ENCODE peak calls at places on chromosome 12, in nine cellular contexts. I is GM12878, S is fibroblast of lung, J is AG10803, W is cardiac muscle cell, E is AG04450, C is lung, Q is GM12865, M is Peyer's patch. X is an unnamed sample.
A peak's percentile ranks its signal among the peaks of the same experiment; 100 is the strongest.

GRCh38 chr12:94167071-94167806 is 18.9 kb downstream of the PLXNC1 start:
- DNase-seq in I (no peak), S (no peak), J (no peak), W (no peak), E (no peak), C (no peak), Q (no peak), M (no peak), X (no peak)

GRCh38 chr12:46664771-46665287 is 161.0 kb downstream of the SLC38A4 start:
- DNase-seq in I (peak; percentile 7), S (peak; percentile 92), J (peak; percentile 84), W (peak; percentile 83), E (peak; percentile 83), C (no peak), Q (peak; percentile 55), M (no peak), X (peak; percentile 71)

GRCh38 chr12:2958432-2959193 is 584 bp upstream of the TEAD4 start:
- DNase-seq in I (no peak), S (peak; percentile 71), J (peak; percentile 77), W (peak; percentile 79), E (peak; percentile 36), C (peak; percentile 70), Q (peak; percentile 18), M (no peak), X (no peak)

GRCh38 chr12:7479784-7480183 is 23.8 kb downstream of the CD163 start:
- DNase-seq in I (no peak), S (no peak), J (peak; percentile 45), W (no peak), E (no peak), C (no peak), Q (no peak), M (no peak), X (no peak)

GRCh38 chr12:57236224-57236924 is 6.9 kb downstream of the SHMT2 start:
- DNase-seq in I (no peak), S (no peak), J (no peak), W (no peak), E (no peak), C (no peak), Q (no peak), M (no peak), X (no peak)

GRCh38 chr12:117321572-117321971 is 39.9 kb downstream of the NOS1 start:
- DNase-seq in I (no peak), S (no peak), J (peak; percentile 15), W (no peak), E (no peak), C (no peak), Q (no peak), M (no peak), X (no peak)

GRCh38 chr12:110689002-110689600 is at the start of gene HVCN1:
- DNase-seq in I (no peak), S (peak; percentile 22), J (no peak), W (peak; percentile 55), E (no peak), C (peak; percentile 40), Q (peak; percentile 70), M (peak; percentile 77), X (no peak)

GRCh38 chr12:114168061-114168460 is 201.9 kb upstream of the RBM19 start:
- DNase-seq in I (no peak), S (peak; percentile 4), J (peak; percentile 69), W (peak; percentile 52), E (peak; percentile 1), C (no peak), Q (no peak), M (no peak), X (no peak)

GRCh38 chr12:50642755-50643154 is 121.1 kb upstream of the ATF1 start:
- DNase-seq in I (no peak), S (no peak), J (no peak), W (no peak), E (no peak), C (no peak), Q (no peak), M (no peak), X (no peak)

GRCh38 chr12:87157791-87158190 is 871.4 kb downstream of the C12orf50 start:
- DNase-seq in I (no peak), S (peak; percentile 98), J (peak; percentile 90), W (peak; percentile 97), E (peak; percentile 86), C (no peak), Q (no peak), M (no peak), X (peak; percentile 88)

GRCh38 chr12:47775100-47775911 is 2.3 kb downstream of the SLC48A1 start:
- DNase-seq in I (no peak), S (peak; percentile 23), J (peak; percentile 50), W (peak; percentile 73), E (no peak), C (no peak), Q (peak; percentile 23), M (no peak), X (no peak)

GRCh38 chr12:91023326-91024004 is 18.7 kb upstream of the EPYC start:
- DNase-seq in I (no peak), S (peak; percentile 93), J (peak; percentile 79), W (peak; percentile 57), E (peak; percentile 57), C (no peak), Q (peak; percentile 6), M (no peak), X (peak; percentile 73)

GRCh38 chr12:113259499-113259953 is 38.3 kb downstream of the TPCN1 start:
- DNase-seq in I (no peak), S (no peak), J (peak; percentile 74), W (peak; percentile 67), E (no peak), C (peak; percentile 53), Q (no peak), M (peak; percentile 21), X (no peak)

GRCh38 chr12:3000548-3001275 is 41.5 kb downstream of the TEAD4 start:
- DNase-seq in I (no peak), S (no peak), J (no peak), W (no peak), E (no peak), C (no peak), Q (peak; percentile 14), M (no peak), X (no peak)

GRCh38 chr12:114393569-114393968 is 12.4 kb downstream of the TBX5 start:
- DNase-seq in I (no peak), S (no peak), J (no peak), W (no peak), E (no peak), C (no peak), Q (no peak), M (no peak), X (no peak)

GRCh38 chr12:114990396-114990795 is 306.4 kb upstream of the TBX3 start:
- DNase-seq in I (no peak), S (no peak), J (no peak), W (no peak), E (no peak), C (no peak), Q (no peak), M (no peak), X (no peak)

GRCh38 chr12:58967551-58967950 is 47.2 kb upstream of the LRIG3 start:
- DNase-seq in I (no peak), S (peak; percentile 26), J (peak; percentile 38), W (peak; percentile 25), E (no peak), C (no peak), Q (no peak), M (no peak), X (no peak)

GRCh38 chr12:106048016-106048415 is 90.7 kb downstream of the NUAK1 start:
- DNase-seq in I (no peak), S (no peak), J (no peak), W (no peak), E (no peak), C (no peak), Q (no peak), M (no peak), X (no peak)

GRCh38 chr12:53843545-53843944 is 91.8 kb upstream of the CISTR start:
- DNase-seq in I (no peak), S (no peak), J (no peak), W (no peak), E (no peak), C (no peak), Q (no peak), M (no peak), X (no peak)

GRCh38 chr12:68538722-68539614 is 71.7 kb upstream of the RAP1B start:
- DNase-seq in I (peak; percentile 59), S (peak; percentile 85), J (peak; percentile 67), W (peak; percentile 89), E (no peak), C (peak; percentile 65), Q (peak; percentile 56), M (peak; percentile 43), X (peak; percentile 73)

GRCh38 chr12:9869307-9870161 is at the start of gene CLEC2B:
- DNase-seq in I (peak; percentile 40), S (peak; percentile 78), J (peak; percentile 92), W (peak; percentile 85), E (peak; percentile 56), C (no peak), Q (peak; percentile 74), M (no peak), X (peak; percentile 34)
- H3K4me3 ChIP-seq in I (peak within 1 kb of the TSS; percentile 58), S (peak within 1 kb of the TSS; percentile 56), J (peak within 1 kb of the TSS; percentile 59), W (no peak within 1 kb of the TSS), E (peak within 1 kb of the TSS; percentile 54), C (no peak within 1 kb of the TSS), Q (peak within 1 kb of the TSS; percentile 85), M (peak within 1 kb of the TSS; percentile 48), X (peak within 1 kb of the TSS; percentile 33)

GRCh38 chr12:131231194-131231980 is 277.7 kb downstream of the ADGRD1 start:
- DNase-seq in I (no peak), S (no peak), J (no peak), W (no peak), E (no peak), C (no peak), Q (no peak), M (no peak), X (no peak)
- TF ChIP-seq CTCF in I (no peak), S (no peak), J (no peak), W (no peak), E (no peak), C (no peak), Q (no peak), M (no peak), X (no peak)

DNA sequence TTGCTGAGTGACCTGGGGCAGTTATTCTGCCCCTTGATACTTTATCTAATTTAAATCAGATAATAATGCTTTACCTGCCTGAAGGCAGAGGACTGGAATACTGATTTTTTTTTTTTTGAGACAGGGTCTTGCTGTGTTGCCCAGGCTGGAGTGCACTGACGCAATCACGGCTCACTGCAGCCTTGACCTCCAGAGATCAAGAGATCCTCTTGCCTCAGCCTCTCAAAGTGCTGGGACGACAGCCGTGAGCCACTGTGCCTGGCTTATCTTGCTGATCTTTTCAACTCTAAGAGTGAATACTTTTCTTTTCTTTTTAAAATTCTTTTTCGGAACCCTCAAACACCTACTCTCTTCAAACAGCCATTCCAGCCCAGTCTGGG is 699 bp upstream of the B4GALNT3 start:
- DNase-seq in I (no peak), S (no peak), J (no peak), W (no peak), E (no peak), C (no peak), Q (no peak), M (no peak), X (no peak)
- H3K4me3 ChIP-seq in I (peak overlapping the region; percentile 60), S (no peak overlapping the region), J (no peak overlapping the region), W (peak overlapping the region; percentile 50), E (peak overlapping the region; percentile 36), C (no peak overlapping the region), Q (no peak overlapping the region), M (peak overlapping the region; percentile 72), X (no peak overlapping the region)

GRCh38 chr12:14769462-14769836 is 33.8 kb downstream of the WBP11 start:
- DNase-seq in I (no peak), S (no peak), J (peak; percentile 12), W (peak; percentile 49), E (no peak), C (peak; percentile 36), Q (no peak), M (peak; percentile 43), X (no peak)
- TF ChIP-seq CTCF in I (no peak), S (no peak), J (peak; percentile 26), W (no peak), E (no peak), C (no peak), Q (peak; percentile 23), M (no peak), X (no peak)

GRCh38 chr12:124605150-124605549 is 37.7 kb upstream of the NCOR2 start:
- DNase-seq in I (no peak), S (no peak), J (no peak), W (no peak), E (no peak), C (no peak), Q (no peak), M (no peak), X (no peak)
- H3K4me3 ChIP-seq in I (no peak overlapping the region), S (no peak overlapping the region), J (no peak overlapping the region), W (no peak overlapping the region), E (no peak overlapping the region), C (no peak overlapping the region), Q (no peak overlapping the region), M (no peak overlapping the region), X (no peak overlapping the region)

X was measured in astrocyte of the cerebellum.